ENCODE peak calls at places on chromosomes 6 and 20, in ten cellular contexts. A, T, O, B, M, S, P, I, C and W are unnamed samples.
A peak's percentile ranks its signal among the peaks of the same experiment; 100 is the strongest.

GRCh38 chr6:89281779-89282246 is 33.3 kb downstream of the GABRR2 start:
- DNase-seq in I (no peak), P (peak; percentile 73), M (peak; percentile 19), C (no peak), T (no peak), A (no peak), S (no peak), O (no peak), B (no peak), W (peak; percentile 37)

GRCh38 chr6:34178361-34179105 is 32.6 kb upstream of the GRM4 start:
- DNase-seq in A (no peak), M (no peak), C (no peak), P (no peak), B (no peak), T (no peak), S (no peak), O (no peak), I (no peak), W (no peak)

GRCh38 chr20:62136283-62137091 is 6.7 kb downstream of the PSMA7 start:
- DNase-seq in O (peak; percentile 61), I (peak; percentile 78), S (no peak), B (peak; percentile 81), C (peak; percentile 95), T (no peak), P (peak; percentile 82), A (no peak), M (peak; percentile 76), W (no peak)

GRCh38 chr6:143195349-143195845 is 134.7 kb downstream of the AIG1 start:
- DNase-seq in O (peak; percentile 41), S (no peak), A (no peak), B (peak; percentile 70), I (no peak), T (no peak), P (no peak), C (no peak), M (no peak), W (no peak)

GRCh38 chr6:134725590-134725989 is 224.3 kb downstream of the ALDH8A1 start:
- DNase-seq in S (no peak), O (no peak), B (no peak), I (no peak), C (no peak), P (no peak), T (no peak), A (no peak), M (no peak), W (no peak)

GRCh38 chr6:128463942-128464341 is 56.5 kb downstream of the PTPRK start:
- DNase-seq in O (no peak), A (peak; percentile 5), S (no peak), I (no peak), B (no peak), M (peak; percentile 8), C (no peak), T (no peak), P (no peak), W (no peak)

GRCh38 chr6:105875974-105876640 is 210.0 kb upstream of the PRDM1 start:
- DNase-seq in P (no peak), B (no peak), I (no peak), M (no peak), C (no peak), O (no peak), A (no peak), S (no peak), T (no peak), W (no peak)

GRCh38 chr6:1609662-1610496 is at the start of gene FOXC1:
- DNase-seq in A (peak; percentile 66), O (peak; percentile 92), S (peak; percentile 67), I (no peak), B (peak; percentile 98), M (peak; percentile 96), T (peak; percentile 71), C (peak; percentile 100), P (peak; percentile 91), W (peak; percentile 77)

GRCh38 chr6:166980738-166981137 is 18.5 kb upstream of the CEP43 start:
- DNase-seq in M (no peak), O (no peak), B (no peak), P (no peak), I (no peak), T (no peak), C (no peak), S (no peak), A (no peak), W (no peak)

GRCh38 chr6:5517781-5518180 is 256.5 kb downstream of the FARS2 start:
- DNase-seq in I (peak; percentile 13), T (no peak), C (no peak), O (no peak), A (no peak), P (no peak), M (no peak), S (no peak), B (no peak), W (no peak)

GRCh38 chr6:170031684-170032121 is 259.2 kb downstream of the DLL1 start:
- DNase-seq in C (peak; percentile 55), I (no peak), S (no peak), O (peak; percentile 11), P (no peak), B (peak; percentile 46), A (no peak), T (no peak), M (no peak), W (no peak)

GRCh38 chr6:148760568-148761531 is 14.0 kb downstream of the UST start:
- DNase-seq in B (peak; percentile 94), S (peak; percentile 71), I (peak; percentile 33), T (peak; percentile 40), C (peak; percentile 86), M (peak; percentile 94), P (peak; percentile 63), A (peak; percentile 84), O (peak; percentile 37), W (no peak)

GRCh38 chr20:63968136-63968927 is 1.4 kb downstream of the ZNF512B start:
- DNase-seq in B (no peak), O (peak; percentile 20), C (peak; percentile 84), T (no peak), S (no peak), I (peak; percentile 4), A (no peak), M (no peak), P (no peak), W (no peak)

GRCh38 chr6:82006027-82006738 is 241.4 kb downstream of the IBTK start:
- DNase-seq in I (no peak), C (no peak), O (no peak), A (no peak), T (no peak), M (peak; percentile 62), P (peak; percentile 44), S (no peak), B (no peak), W (no peak)

GRCh38 chr20:63636752-63637633 is 10.1 kb upstream of the GMEB2 start:
- DNase-seq in M (no peak), T (no peak), O (no peak), B (no peak), C (peak; percentile 90), A (no peak), I (no peak), P (peak; percentile 49), S (no peak), W (no peak)

GRCh38 chr6:41768545-41769308 is 11.0 kb downstream of the FRS3 start:
- DNase-seq in A (no peak), C (peak; percentile 51), I (no peak), M (no peak), O (no peak), B (no peak), S (no peak), P (no peak), T (no peak), W (no peak)
- TF ChIP-seq CTCF in A (no peak), C (no peak), I (no peak), M (no peak), O (no peak), B (no peak), S (no peak), P (no peak), T (no peak), W (no peak)

GRCh38 chr6:136696783-136697364 is 95.4 kb downstream of the MAP3K5 start:
- DNase-seq in P (no peak), T (no peak), M (no peak), C (no peak), I (no peak), A (no peak), O (no peak), B (no peak), S (no peak), W (no peak)
- H3K4me3 ChIP-seq in P (no peak overlapping the region), T (no peak overlapping the region), M (no peak overlapping the region), C (no peak overlapping the region), I (no peak overlapping the region), A (no peak overlapping the region), O (no peak overlapping the region), B (no peak overlapping the region), S (no peak overlapping the region), W (no peak overlapping the region)

GRCh38 chr6:164345856-164346496 is 931.5 kb downstream of the QKI start:
- DNase-seq in M (no peak), B (no peak), P (no peak), I (no peak), A (no peak), O (no peak), T (no peak), S (no peak), C (no peak), W (no peak)

GRCh38 chr6:164345340-164345739 is 930.8 kb downstream of the QKI start:
- DNase-seq in S (no peak), C (no peak), P (no peak), T (no peak), M (no peak), O (no peak), B (no peak), I (no peak), A (no peak), W (no peak)

GRCh38 chr6:164344801-164345291 is 930.3 kb downstream of the QKI start:
- DNase-seq in O (no peak), A (no peak), S (no peak), B (no peak), M (no peak), T (peak; percentile 3), P (peak; percentile 39), I (no peak), C (no peak), W (no peak)

GRCh38 chr6:164346631-164347030 is 932.1 kb downstream of the QKI start:
- DNase-seq in A (no peak), I (no peak), B (no peak), P (no peak), M (no peak), O (no peak), S (no peak), T (no peak), C (peak; percentile 25), W (no peak)

GRCh38 chr6:164347455-164347854 is 932.9 kb downstream of the QKI start:
- DNase-seq in C (no peak), P (no peak), S (no peak), M (no peak), B (no peak), T (no peak), I (no peak), O (no peak), A (no peak), W (no peak)
- TF ChIP-seq CTCF in C (no peak), P (peak; percentile 22), S (no peak), M (peak; percentile 20), B (no peak), T (no peak), I (no peak), O (no peak), A (no peak), W (no peak)

DNA sequence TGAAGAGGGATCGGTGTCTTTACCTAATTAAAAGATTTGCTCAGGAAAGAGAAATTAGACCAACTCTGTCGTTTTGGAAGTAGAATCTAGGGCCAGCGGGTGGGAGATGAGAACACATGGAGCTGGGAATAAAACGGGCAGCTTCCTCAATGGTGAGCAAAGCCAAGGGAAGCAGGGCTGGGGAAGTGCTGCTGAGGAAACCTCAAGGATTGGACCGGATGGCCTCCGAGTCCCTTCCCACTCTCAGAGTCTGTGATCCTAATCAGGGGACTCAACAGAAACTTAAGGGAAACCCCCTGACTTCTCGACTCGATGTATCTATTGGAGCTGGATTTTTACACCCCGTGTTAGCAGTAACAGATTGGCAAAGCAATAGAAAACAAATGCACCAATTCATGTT is 10.8 kb downstream of the GCNT2 start:
- DNase-seq in S (no peak), M (no peak), I (no peak), P (no peak), T (no peak), O (no peak), B (no peak), C (no peak), A (no peak), W (no peak)
- H3K4me3 ChIP-seq in S (no peak overlapping the region), M (no peak overlapping the region), I (no peak overlapping the region), P (no peak overlapping the region), T (no peak overlapping the region), O (no peak overlapping the region), B (no peak overlapping the region), C (no peak overlapping the region), A (no peak overlapping the region), W (no peak overlapping the region)